ENCODE peak calls at places on chromosomes 2 and 18, in six cellular contexts. V is D341Med; K is NCI-H774; I is germinal center; S is stimulated activated CD4-positive, alpha-beta T cell treated with anti-CD3 and anti-CD28 coated beads, Interleukin-1b, Interleukin-23, amount 100 ng/mL, for 48 hours; E is posterior cingulate gyrus. T is an unnamed sample.

GRCh38 chr2:128282976-128283810 is 35.5 kb downstream of the HS6ST1 start:
- DNase-seq in K (no peak), I (no peak), E (no peak), V (peak), S (no peak), T (no peak)

GRCh38 chr2:135993421-135993820 is 8.0 kb upstream of the DARS1 start:
- DNase-seq in K (no peak), V (no peak), I (no peak), E (no peak), S (no peak), T (no peak)

GRCh38 chr2:47087051-47087450 is 68.1 kb downstream of the STPG4 start:
- DNase-seq in V (no peak), E (no peak), I (no peak), S (no peak), K (no peak), T (no peak)

GRCh38 chr2:240452471-240453256 is 17.2 kb downstream of the GPC1 start:
- DNase-seq in S (no peak), V (peak), K (peak), I (no peak), E (peak), T (no peak)

GRCh38 chr2:238471-239268 is 25.2 kb downstream of the SH3YL1 start:
- DNase-seq in S (no peak), V (no peak), E (no peak), I (no peak), K (no peak), T (no peak)

GRCh38 chr18:14962626-14963025 is 214.7 kb downstream of the ANKRD30B start:
- DNase-seq in K (no peak), V (no peak), E (no peak), I (no peak), S (no peak), T (no peak)

GRCh38 chr2:210584834-210585233 is 28.4 kb downstream of the CPS1 start:
- DNase-seq in I (no peak), E (no peak), V (no peak), K (no peak), S (no peak), T (no peak)

GRCh38 chr2:109348645-109349554 is 219.9 kb downstream of the SH3RF3 start:
- DNase-seq in S (peak), E (no peak), I (no peak), V (no peak), K (no peak), T (no peak)

GRCh38 chr2:178553047-178553446 is 72.8 kb downstream of the PLEKHA3 start:
- DNase-seq in I (no peak), K (no peak), V (no peak), E (no peak), S (no peak), T (no peak)

GRCh38 chr2:38601061-38601460 is 1.7 kb downstream of the HNRNPLL start:
- DNase-seq in V (no peak), K (no peak), E (no peak), S (no peak), I (no peak), T (no peak)

GRCh38 chr2:181861379-181861778 is 30.2 kb upstream of the ITPRID2 start:
- DNase-seq in K (no peak), E (no peak), S (no peak), V (no peak), I (no peak), T (no peak)

GRCh38 chr2:117875786-117876185 is 61.3 kb downstream of the DDX18 start:
- DNase-seq in E (no peak), K (no peak), V (no peak), S (no peak), I (no peak), T (no peak)

GRCh38 chr2:147451131-147451530 is 393.7 kb upstream of the ACVR2A start:
- DNase-seq in V (no peak), E (no peak), I (no peak), S (no peak), K (no peak), T (no peak)

T was measured in NCI-H524 treated with DMSO at 0.1 percent for 48 hours.